ENCODE peak calls at places on chromosomes 5 and 9, in seven cellular contexts. G is heart left ventricle, T is SJSA1, X is fibroblast of lung, Y is sigmoid colon, Q is MM.1S, F is cardiac muscle cell. N is an unnamed sample.
A peak's percentile ranks its signal among the peaks of the same experiment; 100 is the strongest.

GRCh38 chr5:68711311-68712200 is 382.3 kb upstream of the SLC30A5 start:
- DNase-seq in G (no peak), T (no peak), X (no peak), Y (no peak), Q (peak; percentile 14), F (no peak), N (no peak)

GRCh38 chr9:100366121-100366520 is 13.4 kb upstream of the TEX10 start:
- DNase-seq in G (no peak), T (no peak), X (no peak), Y (no peak), Q (no peak), F (no peak), N (no peak)

GRCh38 chr5:87770601-87771121 is 357.9 kb upstream of the CCNH start:
- DNase-seq in G (no peak), T (no peak), X (no peak), Y (no peak), Q (no peak), F (no peak), N (no peak)

GRCh38 chr9:104258289-104259045 is 164.4 kb downstream of the SMC2 start:
- DNase-seq in G (no peak), T (no peak), X (no peak), Y (no peak), Q (no peak), F (no peak), N (no peak)

GRCh38 chr5:142680605-142681259 is 5.2 kb downstream of the FGF1 start:
- DNase-seq in G (no peak), T (peak; percentile 28), X (peak; percentile 50), Y (no peak), Q (no peak), F (no peak), N (no peak)

GRCh38 chr5:111142932-111143331 is 50.8 kb downstream of the WDR36 start:
- DNase-seq in G (no peak), T (no peak), X (peak; percentile 35), Y (no peak), Q (no peak), F (peak; percentile 24), N (no peak)

GRCh38 chr9:133458643-133459312 is 1.0 kb upstream of the CACFD1 start:
- DNase-seq in G (no peak), T (no peak), X (no peak), Y (no peak), Q (no peak), F (no peak), N (no peak)

GRCh38 chr5:39933061-39933460 is 508.3 kb upstream of the DAB2 start:
- DNase-seq in G (no peak), T (no peak), X (no peak), Y (no peak), Q (no peak), F (peak; percentile 49), N (no peak)

DNA sequence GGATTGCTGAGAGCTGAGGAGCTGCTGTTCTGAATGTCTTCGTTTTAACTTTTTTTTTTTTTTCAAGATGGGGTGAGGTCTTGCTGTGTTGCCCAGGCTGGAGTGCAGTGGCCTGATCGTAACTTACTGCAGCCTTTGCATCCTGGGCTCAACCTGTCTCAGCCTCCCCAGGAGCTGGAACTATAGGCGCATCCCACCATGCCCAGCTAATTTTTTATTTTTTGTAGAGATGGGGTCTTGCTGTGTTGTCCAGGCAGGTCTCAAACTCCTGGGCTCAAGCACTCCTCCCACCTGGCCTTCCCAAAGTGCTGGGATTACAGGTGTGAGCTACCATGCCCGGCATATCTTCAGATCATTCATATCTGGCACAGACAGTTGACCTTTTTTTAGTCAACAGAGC is 46.5 kb downstream of the TRIO start:
- DNase-seq in G (no peak), T (no peak), X (no peak), Y (no peak), Q (no peak), F (no peak), N (no peak)
- H3K36me3 ChIP-seq in G (no peaks in the 10 kb centered on the region), T (no peaks in the 10 kb centered on the region), X (no peaks in the 10 kb centered on the region), Y (no peaks in the 10 kb centered on the region), Q (no peaks in the 10 kb centered on the region), F (no peaks in the 10 kb centered on the region), N (no peaks in the 10 kb centered on the region)

DNA sequence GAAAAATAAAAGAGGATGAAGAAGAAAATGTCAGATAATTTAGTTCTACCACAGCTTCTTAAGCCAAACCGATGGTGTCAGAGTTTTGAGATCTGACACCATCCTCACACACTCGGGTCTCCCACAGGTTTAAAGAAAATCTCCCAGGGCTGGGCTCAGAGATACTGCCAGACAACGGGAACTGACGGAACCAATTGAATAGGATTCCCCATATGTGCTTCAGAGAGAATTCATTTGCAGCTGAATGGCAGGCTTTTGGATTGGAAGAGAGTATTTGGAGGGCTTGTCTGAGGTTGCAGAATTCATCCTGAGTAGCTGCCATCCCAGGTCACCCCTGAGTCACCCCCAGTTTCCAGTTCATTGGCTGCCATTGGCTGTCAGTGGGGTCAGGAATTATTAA is 131.2 kb downstream of the PDZD2 start:
- DNase-seq in G (no peak), T (no peak), X (no peak), Y (no peak), Q (no peak), F (no peak), N (no peak)
- H3K27me3 ChIP-seq in G (no peaks in the 10 kb centered on the region), T (no peaks in the 10 kb centered on the region), X (peaks cover 5% of the 10 kb centered on the region), Y (no peaks in the 10 kb centered on the region), Q (no peaks in the 10 kb centered on the region), F (no peaks in the 10 kb centered on the region), N (no peaks in the 10 kb centered on the region)

GRCh38 chr5:130141689-130142320 is 237.5 kb downstream of the CHSY3 start:
- DNase-seq in G (no peak), T (peak; percentile 12), X (peak; percentile 42), Y (no peak), Q (peak; percentile 75), F (peak; percentile 70), N (no peak)
- H3K27ac ChIP-seq in G (no peak overlapping the region), T (no peak overlapping the region), X (no peak overlapping the region), Y (no peak overlapping the region), Q (no peak overlapping the region), F (no peak overlapping the region), N (no peak overlapping the region)

GRCh38 chr9:121780177-121780576 is 128.7 kb downstream of the DAB2IP start:
- DNase-seq in G (no peak), T (no peak), X (no peak), Y (no peak), Q (no peak), F (no peak), N (peak; percentile 23)
- H3K36me3 ChIP-seq in G (peaks cover 39% of the 10 kb centered on the region), T (no peaks in the 10 kb centered on the region), X (peaks cover 6% of the 10 kb centered on the region), Y (peaks cover 70% of the 10 kb centered on the region), Q (no peaks in the 10 kb centered on the region), F (peaks cover 32% of the 10 kb centered on the region), N (no peaks in the 10 kb centered on the region)

DNA sequence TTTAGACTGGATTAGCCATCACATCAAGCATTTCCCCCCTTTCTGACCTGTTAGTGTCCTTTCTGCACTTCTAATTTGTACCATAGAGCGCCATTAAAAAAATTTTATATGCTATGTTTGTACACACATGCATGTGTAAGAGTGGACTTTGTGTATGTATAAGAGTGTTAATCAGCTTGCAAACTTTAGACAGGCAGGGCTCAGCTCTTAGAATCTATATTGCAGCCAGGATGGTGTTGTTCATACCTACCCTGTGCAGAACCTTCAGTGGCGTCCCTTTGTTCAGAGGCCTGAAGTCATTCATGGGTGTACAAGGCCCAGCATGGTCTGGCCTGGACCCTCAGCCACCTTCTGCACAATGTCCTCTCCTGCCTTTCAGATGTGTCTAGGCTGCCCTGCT is 19.7 kb downstream of the ZSWIM6 start:
- DNase-seq in G (no peak), T (no peak), X (no peak), Y (no peak), Q (no peak), F (no peak), N (no peak)
- H3K27me3 ChIP-seq in G (no peaks in the 10 kb centered on the region), T (no peaks in the 10 kb centered on the region), X (no peaks in the 10 kb centered on the region), Y (no peaks in the 10 kb centered on the region), Q (no peaks in the 10 kb centered on the region), F (no peaks in the 10 kb centered on the region), N (no peaks in the 10 kb centered on the region)

GRCh38 chr9:3845549-3845948 is 319.7 kb upstream of the RFX3 start:
- DNase-seq in G (no peak), T (no peak), X (no peak), Y (no peak), Q (no peak), F (no peak), N (no peak)
- H3K27ac ChIP-seq in G (no peak overlapping the region), T (no peak overlapping the region), X (no peak overlapping the region), Y (no peak overlapping the region), Q (no peak overlapping the region), F (no peak overlapping the region), N (no peak overlapping the region)

GRCh38 chr5:150398432-150399157 is 14.1 kb downstream of the CD74 start:
- DNase-seq in G (peak; percentile 29), T (no peak), X (no peak), Y (no peak), Q (peak; percentile 47), F (no peak), N (no peak)
- H3K36me3 ChIP-seq in G (peaks cover 96% of the 10 kb centered on the region), T (peaks cover 90% of the 10 kb centered on the region), X (peaks cover 18% of the 10 kb centered on the region), Y (peaks cover 23% of the 10 kb centered on the region), Q (peaks cover 11% of the 10 kb centered on the region), F (peaks cover 14% of the 10 kb centered on the region), N (no peaks in the 10 kb centered on the region)

GRCh38 chr9:124498040-124498439 is 9.2 kb downstream of the NR5A1 start:
- DNase-seq in G (no peak), T (no peak), X (no peak), Y (no peak), Q (no peak), F (no peak), N (no peak)
- H3K27me3 ChIP-seq in G (peaks cover 3% of the 10 kb centered on the region), T (peaks cover 23% of the 10 kb centered on the region), X (peaks cover 25% of the 10 kb centered on the region), Y (peaks cover 68% of the 10 kb centered on the region), Q (peaks cover 93% of the 10 kb centered on the region), F (peaks cover 33% of the 10 kb centered on the region), N (no peaks in the 10 kb centered on the region)

N was measured in uterus.